ENCODE peak calls at places on chromosomes 5 and 9, in seven cellular contexts. M, U, R, T, A, D and Y are unnamed samples.

GRCh38 chr5:26024774-26025173 is 1013.6 kb downstream of the CDH9 start:
- DNase-seq in M (no peak), U (no peak), R (no peak), T (peak), A (no peak), D (peak), Y (no peak)

GRCh38 chr9:8514760-8515159 is 715.2 kb upstream of the DMAC1 start:
- DNase-seq in M (no peak), U (no peak), R (no peak), T (no peak), A (no peak), D (peak), Y (no peak)

GRCh38 chr9:115204827-115205506 is 87.0 kb upstream of the TNC start:
- DNase-seq in M (peak), U (peak), R (no peak), T (no peak), A (no peak), D (no peak), Y (peak)

GRCh38 chr5:176543428-176544182 is 5.5 kb upstream of the CDHR2 start:
- DNase-seq in M (no peak), U (peak), R (peak), T (peak), A (peak), D (peak), Y (peak)

GRCh38 chr9:129368458-129368978 is 190.5 kb upstream of the IER5L start:
- DNase-seq in M (no peak), U (no peak), R (no peak), T (no peak), A (no peak), D (no peak), Y (no peak)

GRCh38 chr5:116970318-116970717 is 395.7 kb upstream of the SEMA6A start:
- DNase-seq in M (no peak), U (no peak), R (no peak), T (no peak), A (no peak), D (peak), Y (no peak)

GRCh38 chr5:52007230-52007858 is 624.1 kb downstream of the ISL1 start:
- DNase-seq in M (peak), U (peak), R (no peak), T (peak), A (no peak), D (peak), Y (peak)

GRCh38 chr9:118595719-118596305 is 773.4 kb downstream of the BRINP1 start:
- DNase-seq in M (no peak), U (peak), R (no peak), T (peak), A (no peak), D (no peak), Y (peak)

GRCh38 chr9:121556580-121556979 is 56.9 kb upstream of the GGTA1 start:
- DNase-seq in M (peak), U (peak), R (no peak), T (no peak), A (no peak), D (no peak), Y (no peak)

GRCh38 chr5:16674750-16675149 is 58.0 kb upstream of the RETREG1 start:
- DNase-seq in M (no peak), U (no peak), R (no peak), T (no peak), A (no peak), D (no peak), Y (no peak)

GRCh38 chr5:16679198-16679597 is 62.4 kb upstream of the RETREG1 start:
- DNase-seq in M (no peak), U (no peak), R (no peak), T (no peak), A (no peak), D (no peak), Y (no peak)

GRCh38 chr5:16675747-16676255 is 59.0 kb upstream of the RETREG1 start:
- DNase-seq in M (no peak), U (no peak), R (no peak), T (peak), A (no peak), D (no peak), Y (no peak)

GRCh38 chr5:16681761-16682335 is 65.1 kb upstream of the RETREG1 start:
- DNase-seq in M (no peak), U (no peak), R (no peak), T (no peak), A (no peak), D (no peak), Y (no peak)

DNA sequence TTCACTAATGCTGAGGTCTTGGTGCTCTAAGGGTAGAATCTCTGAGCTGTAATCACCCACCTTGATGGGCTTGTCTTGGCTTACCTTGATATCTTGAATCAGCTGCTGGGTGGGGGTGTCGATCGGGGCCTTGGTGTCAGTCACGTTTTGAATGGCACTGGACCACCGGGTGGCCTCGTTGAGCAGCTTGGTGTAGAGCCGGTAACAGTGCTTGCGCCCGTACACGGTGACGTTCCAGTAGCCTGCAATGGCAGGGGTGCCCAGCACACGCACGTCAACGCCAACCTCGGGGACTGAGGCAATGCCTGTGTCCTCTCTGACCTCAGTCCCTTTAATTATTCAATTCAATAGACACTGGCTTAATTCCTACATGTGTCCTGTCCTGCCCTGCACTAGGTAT is 63.1 kb upstream of the RETREG1 start:
- DNase-seq in M (no peak), U (no peak), R (no peak), T (no peak), A (no peak), D (peak), Y (no peak)
- TF ChIP-seq CTCF in M (no peak), U (no peak), R (no peak), T (no peak), A (no peak), D (peak), Y (no peak)

GRCh38 chr5:1668141-1668721 is 131.4 kb downstream of the MRPL36 start:
- DNase-seq in M (no peak), U (no peak), R (peak), T (no peak), A (no peak), D (no peak), Y (peak)
- TF ChIP-seq CTCF in M (no peak), U (no peak), R (no peak), T (no peak), A (no peak), D (peak), Y (no peak)

DNA sequence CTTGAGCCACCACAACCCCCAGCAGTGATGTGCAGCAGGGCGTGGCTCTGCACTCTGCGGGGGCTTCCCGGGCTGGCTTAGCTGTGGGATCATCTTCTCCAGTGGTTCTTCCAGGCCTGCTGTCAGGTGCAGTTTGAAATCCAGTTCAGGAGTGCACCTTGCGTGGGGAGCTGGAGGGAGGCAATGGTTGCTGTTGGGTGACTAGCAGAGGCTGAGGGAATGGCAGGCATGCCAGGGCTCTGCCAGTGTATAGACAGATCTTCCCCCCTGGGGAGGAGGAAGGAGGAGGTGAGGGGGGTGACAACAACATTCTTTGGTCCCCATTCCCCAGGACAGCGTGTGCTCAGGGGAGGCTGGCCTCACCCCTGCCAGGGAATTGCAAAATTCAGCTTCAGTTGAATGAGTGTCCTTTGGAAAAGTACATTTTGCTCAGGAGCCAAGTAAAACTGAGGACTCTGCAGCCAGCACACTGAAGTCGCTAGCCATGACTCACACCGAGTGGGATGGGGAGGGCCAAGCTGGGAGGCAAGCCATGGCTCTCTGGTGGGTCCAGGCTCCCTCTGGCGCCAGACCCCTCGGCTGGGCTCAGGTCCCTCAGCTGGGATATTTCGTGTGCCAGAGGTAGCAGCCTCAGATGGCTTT is 35.0 kb downstream of the ERGIC1 start:
- DNase-seq in M (peak), U (peak), R (no peak), T (no peak), A (no peak), D (peak), Y (no peak)
- TF ChIP-seq CTCF in M (peak), U (peak), R (peak), T (no peak), A (no peak), D (peak), Y (no peak)

GRCh38 chr9:4640027-4640426 is 22.1 kb upstream of the PLPP6 start:
- DNase-seq in M (no peak), U (peak), R (no peak), T (peak), A (peak), D (no peak), Y (peak)
- TF ChIP-seq CTCF in M (peak), U (peak), R (peak), T (peak), A (peak), D (peak), Y (no peak)

DNA sequence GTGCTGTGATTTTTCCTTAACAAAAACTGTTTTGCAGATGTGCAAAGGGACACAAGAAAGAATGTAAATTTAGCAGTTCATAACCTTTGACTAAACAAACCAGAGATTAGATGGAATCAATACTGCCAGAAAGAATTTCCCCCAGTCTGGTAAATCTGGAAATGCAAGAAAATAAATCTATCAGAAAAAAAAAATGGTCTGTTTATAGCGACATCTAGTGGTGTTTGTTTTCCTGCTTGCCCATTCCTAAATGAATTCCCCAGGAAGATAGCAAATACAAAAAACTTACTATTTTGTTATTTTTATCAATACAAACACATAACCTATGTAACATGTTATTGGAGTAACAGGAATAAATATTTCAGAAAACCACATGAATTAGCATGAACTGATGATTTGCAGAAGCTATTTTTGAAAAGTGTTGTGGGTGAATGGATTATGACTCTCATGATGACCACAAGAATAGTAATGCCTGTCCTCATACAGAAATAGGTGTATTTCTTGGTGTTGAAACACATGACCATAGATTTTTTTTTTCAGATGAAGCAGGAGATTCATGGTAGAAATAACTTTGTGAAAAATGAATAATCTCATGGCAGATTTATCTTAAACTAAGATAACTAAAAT is 1703.8 kb downstream of the MAT2B start:
- DNase-seq in M (peak), U (peak), R (no peak), T (peak), A (no peak), D (no peak), Y (peak)
- TF ChIP-seq CTCF in M (peak), U (peak), R (peak), T (peak), A (peak), D (peak), Y (peak)

GRCh38 chr5:41638685-41639084 is 128.3 kb upstream of the PLCXD3 start:
- DNase-seq in M (no peak), U (no peak), R (no peak), T (no peak), A (no peak), D (no peak), Y (no peak)

GRCh38 chr5:41641621-41642020 is 131.2 kb upstream of the PLCXD3 start:
- DNase-seq in M (peak), U (peak), R (no peak), T (no peak), A (no peak), D (no peak), Y (no peak)

GRCh38 chr5:41637424-41637823 is 127.0 kb upstream of the PLCXD3 start:
- DNase-seq in M (no peak), U (no peak), R (no peak), T (no peak), A (no peak), D (no peak), Y (no peak)

GRCh38 chr5:41636605-41637004 is 126.2 kb upstream of the PLCXD3 start:
- DNase-seq in M (peak), U (peak), R (no peak), T (peak), A (no peak), D (peak), Y (peak)

DNA sequence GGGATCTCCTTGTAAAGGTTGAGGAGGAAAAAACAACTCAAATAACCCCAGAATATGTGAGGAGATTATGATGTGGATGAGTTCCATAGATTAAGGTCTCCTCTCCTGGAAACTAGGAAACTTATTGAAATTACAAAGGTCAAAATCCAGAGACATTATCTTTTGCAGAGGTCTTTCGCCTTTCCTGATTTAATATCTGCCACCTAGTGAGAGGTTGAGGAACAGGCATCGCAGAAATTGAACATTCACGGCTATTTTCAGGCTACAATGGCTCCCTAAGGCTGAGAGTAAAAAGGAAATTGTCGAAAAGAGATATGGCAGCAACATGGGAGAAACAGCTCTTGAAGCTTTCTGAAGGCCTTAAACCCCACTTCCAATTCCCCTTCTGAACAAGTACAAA is 127.5 kb upstream of the PLCXD3 start:
- DNase-seq in M (no peak), U (no peak), R (no peak), T (no peak), A (no peak), D (no peak), Y (no peak)
- TF ChIP-seq CTCF in M (peak), U (no peak), R (no peak), T (no peak), A (no peak), D (peak), Y (no peak)

GRCh38 chr5:94157704-94158608 is 416.6 kb upstream of the POU5F2 start:
- DNase-seq in M (peak), U (no peak), R (no peak), T (no peak), A (no peak), D (no peak), Y (no peak)
- TF ChIP-seq CTCF in M (peak), U (no peak), R (no peak), T (no peak), A (no peak), D (no peak), Y (no peak)